ENCODE peak calls at places on chromosomes 13 and 19, in ten cellular contexts. R is fibroblast of mammary gland, H is lung, Z is AG04450, V is thoracic aorta, Y is left ventricle myocardium inferior, L is psoas muscle, A is HL-60, Q is colonic mucosa, F is epithelial cell of proximal tubule. E is an unnamed sample.

GRCh38 chr19:610071-610800 is 20.6 kb downstream of the HCN2 start:
- DNase-seq in Q (no peak), Y (no peak), L (no peak), R (no peak), H (no peak), V (no peak), F (no peak), Z (no peak), A (peak; percentile 67), E (no peak)

GRCh38 chr13:41458939-41459753 is 1.8 kb downstream of the RGCC start:
- DNase-seq in V (no peak), F (no peak), L (no peak), R (peak; percentile 72), Q (peak; percentile 57), H (peak; percentile 59), Y (peak; percentile 26), A (peak; percentile 93), Z (no peak), E (no peak)

GRCh38 chr13:102903659-102904407 is 58.0 kb downstream of the ERCC5 start:
- DNase-seq in Q (no peak), A (no peak), L (no peak), Z (no peak), F (no peak), Y (no peak), H (no peak), V (no peak), R (peak; percentile 42), E (no peak)

GRCh38 chr13:31046711-31047279 is 114.3 kb downstream of the TEX26 start:
- DNase-seq in L (no peak), R (peak; percentile 19), Q (peak; percentile 54), H (no peak), Y (peak; percentile 24), Z (no peak), A (no peak), V (no peak), F (no peak), E (peak; percentile 72)

GRCh38 chr19:19588546-19588945 is 29.9 kb downstream of the PBX4 start:
- DNase-seq in Y (no peak), A (no peak), L (no peak), H (no peak), Z (no peak), Q (no peak), R (peak; percentile 62), F (no peak), V (no peak), E (no peak)

GRCh38 chr19:10858204-10858828 is 10.1 kb downstream of the C19orf38 start:
- DNase-seq in A (no peak), Q (no peak), H (no peak), L (no peak), Y (no peak), R (peak; percentile 28), V (no peak), F (no peak), Z (no peak), E (no peak)

GRCh38 chr19:49687566-49688316 is 1.7 kb upstream of the ADM5 start:
- DNase-seq in V (no peak), L (no peak), R (no peak), F (no peak), A (peak; percentile 55), Q (no peak), Y (no peak), H (no peak), Z (no peak), E (no peak)

GRCh38 chr13:48902421-48902820 is 73.3 kb upstream of the FNDC3A start:
- DNase-seq in V (no peak), Q (no peak), Z (no peak), L (no peak), F (peak; percentile 58), Y (no peak), R (peak; percentile 77), A (peak; percentile 54), H (no peak), E (no peak)

GRCh38 chr19:53019684-53020083 is 6.0 kb downstream of the ERVV-1 start:
- DNase-seq in V (no peak), H (no peak), Y (no peak), F (no peak), A (peak; percentile 34), Q (peak; percentile 27), L (no peak), Z (no peak), R (no peak), E (no peak)

DNA sequence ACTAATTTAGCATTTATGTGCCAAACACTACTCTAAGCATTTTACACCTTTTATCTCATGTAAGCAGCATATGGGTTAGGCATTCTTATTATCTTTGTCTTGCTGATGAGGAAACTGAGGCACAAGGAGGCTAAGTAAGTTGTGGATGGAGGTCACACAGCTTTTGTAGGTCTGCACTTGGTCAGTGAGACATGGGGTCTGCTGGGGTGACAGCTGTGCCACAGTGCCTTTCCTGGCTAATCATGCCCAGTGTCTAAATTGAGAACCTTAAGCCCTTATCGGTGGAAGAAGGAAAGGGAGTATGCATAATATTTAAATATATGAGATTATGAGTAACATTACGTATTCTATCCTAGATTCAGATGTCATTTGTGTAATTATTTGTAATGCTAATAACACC is 226.2 kb downstream of the GGACT start:
- DNase-seq in Y (no peak), F (no peak), R (no peak), V (no peak), Q (no peak), Z (no peak), A (no peak), H (no peak), L (no peak), E (no peak)
- TF ChIP-seq CTCF in Y (no peak), F (no peak), R (no peak), V (no peak), Q (no peak), Z (no peak), A (no peak), H (no peak), L (no peak), E (no peak)

GRCh38 chr19:46018729-46019251 is 4.1 kb downstream of the PGLYRP1 start:
- DNase-seq in A (no peak), F (no peak), Q (no peak), Z (no peak), V (no peak), R (no peak), H (no peak), Y (no peak), L (no peak), E (no peak)
- H3K4me3 ChIP-seq in A (no peak overlapping the region), F (no peak overlapping the region), Q (no peak overlapping the region), Z (no peak overlapping the region), V (no peak overlapping the region), R (no peak overlapping the region), H (no peak overlapping the region), Y (no peak overlapping the region), L (no peak overlapping the region), E (no peak overlapping the region)

GRCh38 chr19:15550847-15551182 is 42.5 kb downstream of the CYP4F22 start:
- DNase-seq in L (no peak), A (no peak), Q (no peak), F (no peak), R (no peak), H (no peak), Y (no peak), V (no peak), Z (no peak), E (no peak)
- TF ChIP-seq CTCF in L (no peak), A (no peak), Q (no peak), F (peak; percentile 8), R (no peak), H (no peak), Y (no peak), V (no peak), Z (no peak), E (peak; percentile 11)

GRCh38 chr19:38413416-38413815 is 10.5 kb downstream of the FAM98C start:
- DNase-seq in Y (no peak), Z (no peak), H (no peak), F (no peak), A (no peak), R (no peak), V (no peak), L (no peak), Q (no peak), E (no peak)
- H3K4me3 ChIP-seq in Y (no peak overlapping the region), Z (no peak overlapping the region), H (no peak overlapping the region), F (no peak overlapping the region), A (no peak overlapping the region), R (no peak overlapping the region), V (no peak overlapping the region), L (no peak overlapping the region), Q (no peak overlapping the region), E (no peak overlapping the region)